ENCODE peak calls at places on chromosomes 7 and 10, in seven cellular contexts. R is HCT116, X is SK-N-SH, Q is T47D, O is K562, M is HepG2, D is H1. G is an unnamed sample.

GRCh38 chr10:118748041-118748440 is 6.7 kb downstream of the CACUL1 start:
- DNase-seq in R (no peak), X (no peak), Q (no peak), O (no peak), M (peak), D (no peak), G (no peak)

GRCh38 chr7:80183900-80184685 is 49.5 kb downstream of the GNAI1 start:
- DNase-seq in R (peak), X (no peak), Q (no peak), O (no peak), M (no peak), D (no peak), G (no peak)

GRCh38 chr7:21898265-21898930 is 47.3 kb downstream of the CDCA7L start:
- DNase-seq in R (no peak), X (no peak), Q (no peak), O (no peak), M (no peak), D (no peak), G (peak)

GRCh38 chr7:35849954-35850353 is 49.1 kb downstream of the SEPTIN7 start:
- DNase-seq in R (no peak), X (no peak), Q (no peak), O (no peak), M (no peak), D (no peak), G (no peak)

GRCh38 chr10:62498271-62498670 is 124.1 kb downstream of the ZNF365 start:
- DNase-seq in R (no peak), X (no peak), Q (no peak), O (no peak), M (no peak), D (no peak), G (no peak)

GRCh38 chr7:64407148-64407547 is 93.4 kb downstream of the ZNF736 start:
- DNase-seq in R (no peak), X (no peak), Q (no peak), O (no peak), M (no peak), D (no peak), G (no peak)

GRCh38 chr7:156466262-156466661 is 174.3 kb upstream of the RNF32 start:
- DNase-seq in R (no peak), X (no peak), Q (no peak), O (no peak), M (no peak), D (no peak), G (no peak)

GRCh38 chr10:33055636-33056035 is 97.6 kb upstream of the ITGB1 start:
- DNase-seq in R (no peak), X (no peak), Q (no peak), O (no peak), M (no peak), D (no peak), G (no peak)

GRCh38 chr7:148672041-148672440 is 26.7 kb upstream of the CUL1 start:
- DNase-seq in R (no peak), X (no peak), Q (no peak), O (no peak), M (no peak), D (no peak), G (no peak)

GRCh38 chr10:11684717-11685645 is 57.2 kb upstream of the ECHDC3 start:
- DNase-seq in R (peak), X (no peak), Q (peak), O (peak), M (no peak), D (peak), G (peak)

GRCh38 chr7:117190104-117190503 is 132.8 kb downstream of the WNT2 start:
- DNase-seq in R (no peak), X (no peak), Q (no peak), O (no peak), M (no peak), D (no peak), G (no peak)

GRCh38 chr10:46538155-46538554 is 18.3 kb downstream of the GPRIN2 start:
- DNase-seq in R (no peak), X (no peak), Q (no peak), O (no peak), M (no peak), D (no peak), G (no peak)

GRCh38 chr10:16491933-16492332 is 29.7 kb downstream of the C1QL3 start:
- DNase-seq in R (no peak), X (peak), Q (no peak), O (no peak), M (no peak), D (no peak), G (no peak)

GRCh38 chr7:53350241-53350640 is 314.8 kb downstream of the POM121L12 start:
- DNase-seq in R (no peak), X (peak), Q (peak), O (peak), M (no peak), D (peak), G (no peak)

GRCh38 chr7:46939558-46939957 is 642.4 kb downstream of the TNS3 start:
- DNase-seq in R (no peak), X (no peak), Q (no peak), O (no peak), M (no peak), D (no peak), G (no peak)

GRCh38 chr10:122019414-122019975 is 30.5 kb downstream of the TACC2 start:
- DNase-seq in R (no peak), X (no peak), Q (peak), O (no peak), M (no peak), D (no peak), G (no peak)

DNA sequence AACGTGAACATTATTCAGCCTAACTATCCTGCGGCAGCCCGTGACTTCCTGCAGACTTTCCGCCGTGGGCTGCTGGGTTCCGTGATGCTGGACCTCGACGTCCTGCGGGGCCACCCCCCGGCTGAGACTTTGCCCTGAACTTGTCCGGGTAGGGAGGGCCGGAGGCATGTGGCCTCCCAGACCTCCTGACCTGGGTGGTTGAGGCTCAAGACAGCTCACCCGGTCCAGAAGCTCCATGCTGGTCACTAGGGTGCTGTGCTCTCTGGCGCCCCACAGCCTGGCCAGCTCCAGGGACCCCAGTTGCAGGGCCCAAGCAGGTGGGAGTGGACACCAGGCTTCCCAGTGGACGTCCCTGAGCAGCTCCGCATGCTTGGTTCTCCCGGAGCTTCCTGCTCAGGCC is 4.4 kb downstream of the SPRN start:
- DNase-seq in R (no peak), X (no peak), Q (no peak), O (no peak), M (no peak), D (no peak), G (no peak)
- TF ChIP-seq JUND in R (no peak), X (no peak), Q (no peak), O (no peak), M (no peak), D (no peak), G (no peak)

DNA sequence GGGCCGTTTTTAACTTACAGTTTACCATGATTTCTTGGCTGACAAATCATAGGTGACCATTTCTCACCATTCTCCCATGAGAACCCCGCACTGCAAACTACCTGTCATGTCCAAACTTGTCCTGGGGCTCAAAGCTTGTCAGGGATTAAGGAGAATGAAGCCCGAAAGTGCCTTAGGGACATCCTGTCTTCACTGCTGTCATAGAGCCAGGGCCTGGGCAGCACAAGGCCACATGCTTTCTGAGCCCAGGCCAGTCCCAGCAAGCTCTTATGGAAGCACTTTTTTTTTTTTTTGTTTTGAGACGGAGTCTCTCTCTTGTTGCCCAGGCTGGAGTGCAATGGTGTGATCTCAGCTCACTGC is 33.9 kb downstream of the CCM2 start:
- DNase-seq in R (no peak), X (peak), Q (peak), O (no peak), M (no peak), D (no peak), G (no peak)
- TF ChIP-seq JUND in R (no peak), X (no peak), Q (no peak), O (no peak), M (no peak), D (no peak), G (no peak)

GRCh38 chr7:135682191-135682590 is 19.9 kb downstream of the STMP1 start:
- DNase-seq in R (no peak), X (no peak), Q (no peak), O (no peak), M (no peak), D (no peak), G (no peak)

GRCh38 chr7:135684134-135684533 is 21.8 kb downstream of the STMP1 start:
- DNase-seq in R (no peak), X (no peak), Q (no peak), O (no peak), M (no peak), D (no peak), G (no peak)

GRCh38 chr7:135683609-135684008 is 21.3 kb downstream of the STMP1 start:
- DNase-seq in R (no peak), X (no peak), Q (peak), O (no peak), M (no peak), D (no peak), G (no peak)

GRCh38 chr7:135681758-135682157 is 19.4 kb downstream of the STMP1 start:
- DNase-seq in R (no peak), X (no peak), Q (no peak), O (no peak), M (no peak), D (no peak), G (no peak)

DNA sequence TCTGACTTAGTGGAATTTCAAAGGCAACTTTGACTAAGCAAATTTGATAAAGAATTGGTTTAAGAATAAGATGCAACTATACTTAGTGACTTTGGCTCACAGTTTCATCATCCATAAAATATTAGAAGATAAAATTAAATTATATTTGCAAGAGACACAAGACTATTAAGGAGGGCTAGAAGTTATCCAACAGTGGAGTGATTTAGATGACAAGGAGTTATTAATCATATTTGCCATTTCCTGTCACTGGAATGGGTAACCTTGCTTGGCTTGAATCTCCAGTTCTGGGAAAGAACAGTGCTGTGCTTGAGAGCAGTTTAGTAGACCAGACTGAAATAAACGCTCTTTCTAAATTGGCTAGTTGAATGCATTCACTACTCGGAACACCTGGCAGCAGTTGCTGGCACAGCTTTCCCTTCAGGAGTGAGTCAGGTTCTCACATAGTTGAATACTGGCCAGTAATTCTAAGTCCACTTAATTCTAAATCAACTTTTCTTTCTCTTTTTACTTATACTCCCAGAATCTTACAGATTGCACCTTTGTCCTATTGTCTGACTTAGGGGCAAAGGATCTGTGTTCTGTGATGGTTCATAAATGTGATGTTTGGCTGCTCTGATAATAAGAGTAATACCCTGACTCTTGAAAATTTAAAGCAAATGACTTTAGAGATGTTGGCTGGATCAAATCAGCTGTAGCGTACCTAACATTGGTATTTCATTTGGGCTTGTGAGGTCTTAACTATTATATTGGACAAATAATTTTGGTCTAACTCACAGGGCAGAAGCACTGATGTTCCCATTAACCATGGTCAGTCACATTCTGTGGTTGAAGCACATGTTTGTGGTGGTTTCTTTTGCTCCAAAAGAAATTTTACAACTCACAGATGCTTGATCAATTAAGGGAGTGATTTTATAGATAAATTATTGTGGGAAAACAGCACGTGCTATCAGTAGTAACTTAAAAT is 16.6 kb downstream of the STMP1 start:
- DNase-seq in R (no peak), X (no peak), Q (peak), O (no peak), M (no peak), D (no peak), G (no peak)
- TF ChIP-seq JUND in R (no peak), X (peak), Q (no peak), O (no peak), M (no peak), D (no peak), G (no peak)

GRCh38 chr7:41696323-41696916 is 6.5 kb downstream of the INHBA start:
- DNase-seq in R (peak), X (peak), Q (peak), O (peak), M (peak), D (peak), G (no peak)

GRCh38 chr7:41694490-41694889 is 8.4 kb downstream of the INHBA start:
- DNase-seq in R (no peak), X (no peak), Q (no peak), O (no peak), M (no peak), D (no peak), G (no peak)

GRCh38 chr7:41691286-41691966 is 11.5 kb downstream of the INHBA start:
- DNase-seq in R (no peak), X (no peak), Q (no peak), O (no peak), M (no peak), D (no peak), G (no peak)

GRCh38 chr7:41695661-41696322 is 7.1 kb downstream of the INHBA start:
- DNase-seq in R (no peak), X (no peak), Q (no peak), O (no peak), M (no peak), D (no peak), G (no peak)

GRCh38 chr7:41693150-41693997 is 9.5 kb downstream of the INHBA start:
- DNase-seq in R (no peak), X (peak), Q (no peak), O (no peak), M (no peak), D (no peak), G (no peak)
- TF ChIP-seq JUND in R (no peak), X (no peak), Q (no peak), O (no peak), M (no peak), D (no peak), G (no peak)

DNA sequence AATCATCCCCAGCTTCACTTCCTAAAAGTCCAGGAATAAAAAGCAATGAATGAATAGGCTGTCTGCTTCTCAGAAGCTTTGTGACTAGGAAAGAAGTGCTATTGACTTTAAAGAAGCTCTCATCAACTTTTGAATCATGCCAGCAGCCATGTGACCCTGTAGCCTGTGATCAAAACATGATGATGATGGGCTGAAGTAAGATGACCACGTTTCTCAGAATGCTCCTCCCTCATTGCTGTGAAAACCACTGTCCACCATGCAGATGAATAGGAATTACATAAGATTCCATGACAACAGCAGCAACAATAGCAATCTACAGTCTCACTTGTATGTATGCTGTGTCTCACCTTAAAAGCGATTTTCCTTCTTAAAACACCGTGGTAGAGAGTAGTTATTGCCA is 228.4 kb downstream of the TRIL start:
- DNase-seq in R (no peak), X (no peak), Q (no peak), O (no peak), M (no peak), D (no peak), G (no peak)
- TF ChIP-seq JUND in R (no peak), X (no peak), Q (no peak), O (no peak), M (no peak), D (no peak), G (no peak)

GRCh38 chr10:132536964-132537712 is 449 bp upstream of the INPP5A start:
- DNase-seq in R (peak), X (peak), Q (peak), O (peak), M (peak), D (peak), G (peak)

GRCh38 chr10:132535065-132535651 is 2.4 kb upstream of the INPP5A start:
- DNase-seq in R (no peak), X (no peak), Q (no peak), O (no peak), M (no peak), D (no peak), G (no peak)

GRCh38 chr10:132538031-132538789 is 623 bp downstream of the INPP5A start:
- DNase-seq in R (no peak), X (no peak), Q (no peak), O (no peak), M (no peak), D (no peak), G (no peak)

GRCh38 chr10:132537713-132538020 is at the start of gene INPP5A:
- DNase-seq in R (no peak), X (no peak), Q (no peak), O (no peak), M (no peak), D (no peak), G (no peak)

GRCh38 chr10:132536241-132536963 is 1.2 kb upstream of the INPP5A start:
- DNase-seq in R (no peak), X (peak), Q (no peak), O (peak), M (no peak), D (no peak), G (no peak)
- TF ChIP-seq JUND in R (no peak), X (no peak), Q (no peak), O (no peak), M (no peak), D (no peak), G (no peak)

GRCh38 chr10:48235501-48235900 is 39.0 kb downstream of the FRMPD2 start:
- DNase-seq in R (no peak), X (no peak), Q (no peak), O (no peak), M (no peak), D (no peak), G (no peak)
- TF ChIP-seq JUND in R (no peak), X (no peak), Q (no peak), O (no peak), M (no peak), D (no peak), G (no peak)

GRCh38 chr7:132574281-132574680 is 2.0 kb downstream of the PLXNA4 start:
- DNase-seq in R (no peak), X (no peak), Q (no peak), O (no peak), M (no peak), D (no peak), G (no peak)
- TF ChIP-seq JUND in R (no peak), X (no peak), Q (no peak), O (no peak), M (no peak), D (no peak), G (no peak)

G was measured in GM12878.